ENCODE peak calls at places on chromosomes 3 and 15, in five cellular contexts. Y, H, N, Q and B are unnamed samples.

GRCh38 chr3:195556390-195556789 is 13.3 kb upstream of the PPP1R2 start:
- DNase-seq in H (no peak), N (no peak), Q (peak), Y (no peak), B (no peak)

GRCh38 chr15:55016225-55016624 is 180.5 kb downstream of the RSL24D1 start:
- DNase-seq in H (no peak), Y (no peak), Q (no peak), N (no peak), B (no peak)

GRCh38 chr3:12578742-12579141 is 21.9 kb downstream of the MKRN2 start:
- DNase-seq in Y (no peak), H (no peak), Q (no peak), N (no peak), B (no peak)

GRCh38 chr15:98727115-98728040 is 79.0 kb downstream of the IGF1R start:
- DNase-seq in N (no peak), Y (no peak), Q (no peak), H (peak), B (peak)

GRCh38 chr3:45957606-45958005 is 14.3 kb downstream of the CXCR6 start:
- DNase-seq in Q (no peak), H (no peak), Y (no peak), N (no peak), B (no peak)

GRCh38 chr3:138496436-138496835 is 62.0 kb downstream of the ESYT3 start:
- DNase-seq in H (no peak), Q (no peak), Y (no peak), N (no peak), B (no peak)

GRCh38 chr15:31106495-31107300 is 5.2 kb upstream of the TRPM1 start:
- DNase-seq in Y (no peak), H (no peak), N (no peak), Q (no peak), B (no peak)

GRCh38 chr3:141797819-141798405 is 34.7 kb downstream of the GRK7 start:
- DNase-seq in Y (no peak), N (no peak), Q (peak), H (no peak), B (no peak)

GRCh38 chr3:152638217-152638616 is 196.7 kb upstream of the P2RY1 start:
- DNase-seq in H (no peak), N (no peak), Q (no peak), Y (no peak), B (no peak)

GRCh38 chr3:23981955-23982354 is 36.9 kb downstream of the NR1D2 start:
- DNase-seq in Y (no peak), N (no peak), Q (no peak), H (no peak), B (peak)

GRCh38 chr3:66028457-66028856 is 10.3 kb downstream of the MAGI1 start:
- DNase-seq in Q (no peak), Y (no peak), N (no peak), H (no peak), B (no peak)